ENCODE peak calls at places on chromosome 12, in five cellular contexts. O is A172, E is heart right ventricle, V is ovary, Q is endothelial cell. T is an unnamed sample.

GRCh38 chr12:38847247-38847646 is 58.1 kb downstream of the CPNE8 start:
- DNase-seq in O (no peak), Q (no peak), V (no peak), E (no peak), T (no peak)

GRCh38 chr12:122895757-122896636 is at the start of gene VPS37B:
- DNase-seq in O (peak), E (peak), V (peak), Q (peak), T (peak)

GRCh38 chr12:28014196-28014595 is 41.7 kb upstream of the PTHLH start:
- DNase-seq in E (no peak), O (no peak), Q (no peak), V (no peak), T (no peak)

GRCh38 chr12:12608557-12608957 is 3.1 kb upstream of the CREBL2 start:
- DNase-seq in Q (no peak), V (no peak), O (no peak), E (no peak), T (no peak)

GRCh38 chr12:108568653-108569154 is 6.3 kb downstream of the ISCU start:
- DNase-seq in V (no peak), O (no peak), E (no peak), Q (no peak), T (peak)

GRCh38 chr12:87511371-87511770 is 517.8 kb downstream of the C12orf50 start:
- DNase-seq in O (peak), Q (no peak), V (no peak), E (no peak), T (no peak)

GRCh38 chr12:67512061-67512460 is 136.5 kb upstream of the DYRK2 start:
- DNase-seq in V (no peak), E (no peak), Q (no peak), O (peak), T (no peak)

GRCh38 chr12:49651855-49652254 is 28.5 kb downstream of the PRPF40B start:
- DNase-seq in V (no peak), O (no peak), Q (no peak), E (no peak), T (no peak)

GRCh38 chr12:95590775-95591174 is 39.5 kb upstream of the USP44 start:
- DNase-seq in Q (no peak), V (no peak), O (no peak), E (no peak), T (no peak)

GRCh38 chr12:131589231-131589902 is 121.5 kb upstream of the SFSWAP start:
- DNase-seq in Q (no peak), O (no peak), V (no peak), E (no peak), T (no peak)

GRCh38 chr12:112353389-112353788 is 28.8 kb downstream of the HECTD4 start:
- DNase-seq in O (peak), E (no peak), V (no peak), Q (no peak), T (no peak)